ENCODE peak calls at places on chromosomes 6 and 20, in four cellular contexts. Q is HCT116, U is breast epithelium, R is GM23338. B is an unnamed sample.

GRCh38 chr6:80366721-80367120 is 260.2 kb downstream of the BCKDHB start:
- DNase-seq in Q (no peak), U (no peak), R (no peak), B (peak; percentile 69)

GRCh38 chr6:91376686-91377085 is 789.8 kb upstream of the MAP3K7 start:
- DNase-seq in Q (no peak), U (no peak), R (peak; percentile 8), B (no peak)

GRCh38 chr6:122289721-122290501 is 109.5 kb upstream of the HSF2 start:
- DNase-seq in Q (peak; percentile 13), U (no peak), R (peak; percentile 76), B (peak; percentile 1)

GRCh38 chr6:161254126-161254753 is 19.6 kb downstream of the AGPAT4 start:
- DNase-seq in Q (no peak), U (no peak), R (no peak), B (no peak)

GRCh38 chr6:148208298-148208697 is 134.3 kb upstream of the SASH1 start:
- DNase-seq in Q (no peak), U (no peak), R (no peak), B (no peak)

GRCh38 chr20:49288784-49289696 is 11.2 kb upstream of the ZNFX1 start:
- DNase-seq in Q (no peak), U (no peak), R (peak; percentile 36), B (no peak)

GRCh38 chr20:37915434-37915787 is 12.5 kb downstream of the VSTM2L start:
- DNase-seq in Q (no peak), U (no peak), R (peak; percentile 60), B (no peak)

GRCh38 chr20:54207743-54208491 is at the start of gene PFDN4:
- DNase-seq in Q (peak; percentile 77), U (peak; percentile 70), R (peak; percentile 88), B (peak; percentile 90)

GRCh38 chr6:166671434-166672061 is 44.5 kb upstream of the RPS6KA2 start:
- DNase-seq in Q (no peak), U (no peak), R (no peak), B (no peak)

GRCh38 chr20:16821211-16822089 is 73.3 kb downstream of the OTOR start:
- DNase-seq in Q (peak; percentile 31), U (no peak), R (peak; percentile 79), B (peak; percentile 39)

GRCh38 chr20:23923891-23924435 is 44.4 kb upstream of the CST5 start:
- DNase-seq in Q (no peak), U (no peak), R (no peak), B (no peak)

GRCh38 chr20:2305946-2306345 is 10.1 kb downstream of the TGM3 start:
- DNase-seq in Q (no peak), U (no peak), R (peak; percentile 24), B (no peak)

GRCh38 chr20:4304601-4305000 is 289.2 kb upstream of the RNF24 start:
- DNase-seq in Q (no peak), U (no peak), R (no peak), B (no peak)

GRCh38 chr6:30101939-30102700 is 10.8 kb downstream of the TRIM31 start:
- DNase-seq in Q (peak; percentile 74), U (peak; percentile 92), R (peak; percentile 96), B (peak; percentile 78)

DNA sequence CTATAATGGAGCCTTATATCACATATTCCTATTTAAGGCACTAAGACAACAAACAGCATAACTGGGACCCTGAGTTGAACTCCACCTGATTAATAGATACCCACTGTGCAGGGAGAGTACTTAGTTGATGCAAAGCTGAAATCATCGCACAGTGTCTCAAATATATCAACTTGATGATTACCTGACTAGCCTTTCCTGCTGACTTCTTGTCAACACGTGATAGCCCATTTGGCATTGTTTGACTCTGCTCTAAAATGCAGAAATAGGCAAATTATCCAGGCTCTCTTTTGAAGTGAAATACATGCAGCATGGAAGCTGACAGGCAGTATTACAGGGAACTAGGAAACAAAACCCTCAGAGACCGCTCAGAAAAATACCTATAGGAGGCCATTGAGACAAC is 154.6 kb upstream of the HDAC2 start:
- DNase-seq in Q (no peak), U (no peak), R (no peak), B (no peak)
- H3K27ac ChIP-seq in Q (no peak overlapping the region), U (no peak overlapping the region), R (no peak overlapping the region), B (no peak overlapping the region)

GRCh38 chr6:16239090-16239797 is 857 bp downstream of the GMPR start:
- DNase-seq in Q (no peak), U (no peak), R (peak; percentile 48), B (peak; percentile 91)
- TF ChIP-seq POLR2AphosphoS5 in Q (peak; percentile 69), U (no peak), R (no peak), B (no peak)

DNA sequence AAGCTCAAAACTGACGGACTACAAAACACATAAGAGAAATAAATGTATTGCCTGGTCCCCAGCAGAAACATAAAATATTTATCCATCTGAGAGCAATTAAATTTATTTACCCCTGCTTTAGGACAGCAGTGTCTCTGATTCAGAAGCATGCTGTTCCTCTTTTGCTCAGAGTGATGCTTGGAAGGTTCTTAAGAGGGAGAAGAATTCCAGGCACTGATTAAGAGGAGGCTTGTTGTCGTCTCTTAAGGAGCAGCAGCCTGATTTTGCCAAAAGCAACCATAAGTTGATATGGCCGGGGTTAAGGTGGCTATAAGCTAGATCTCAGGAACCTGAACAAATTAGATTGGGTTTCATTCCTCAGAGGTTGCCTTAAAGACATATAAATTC is 25.8 kb downstream of the CAP2 start:
- DNase-seq in Q (no peak), U (no peak), R (no peak), B (no peak)
- H3K4me1 ChIP-seq in Q (peaks cover 4% of the 10 kb centered on the region), U (no peaks in the 10 kb centered on the region), R (peaks cover 7% of the 10 kb centered on the region), B (peaks cover 4% of the 10 kb centered on the region)

DNA sequence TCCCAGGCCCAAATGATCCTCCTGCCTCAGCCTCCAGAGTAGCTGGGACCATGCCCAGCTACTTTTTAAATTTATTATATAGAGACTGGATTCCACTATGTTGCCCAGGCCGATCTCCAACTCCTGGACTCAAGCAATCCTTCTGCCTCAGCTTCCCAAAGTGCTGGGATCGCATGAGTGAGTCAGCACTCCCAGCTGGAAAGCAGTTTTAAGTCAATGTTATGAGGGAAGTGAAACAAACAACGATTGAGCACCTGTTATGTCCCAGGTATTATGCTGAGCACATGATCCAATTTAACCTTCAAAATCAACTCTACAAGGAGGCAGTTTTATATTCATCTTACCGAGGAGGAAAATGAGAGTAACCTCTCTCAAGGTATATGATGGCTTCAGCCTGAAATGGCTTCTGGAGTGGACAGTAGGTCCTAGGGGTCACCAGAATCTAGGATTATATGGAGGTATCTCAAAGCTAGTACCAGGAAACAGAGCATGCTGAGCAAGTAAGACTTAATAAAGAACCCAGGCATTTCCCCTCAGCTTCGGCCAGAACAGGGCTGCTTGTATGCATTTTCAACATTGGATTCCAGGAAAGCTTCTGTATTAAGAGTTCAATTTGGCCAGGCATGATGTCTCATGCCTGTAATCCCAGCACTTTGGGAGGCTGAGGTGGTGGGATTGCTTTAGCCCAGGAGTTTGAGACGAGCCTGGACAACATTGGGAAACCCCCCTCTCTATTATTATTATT is 55.0 kb downstream of the EDN1 start:
- DNase-seq in Q (no peak), U (no peak), R (no peak), B (no peak)
- H3K27ac ChIP-seq in Q (no peak overlapping the region), U (no peak overlapping the region), R (no peak overlapping the region), B (no peak overlapping the region)

DNA sequence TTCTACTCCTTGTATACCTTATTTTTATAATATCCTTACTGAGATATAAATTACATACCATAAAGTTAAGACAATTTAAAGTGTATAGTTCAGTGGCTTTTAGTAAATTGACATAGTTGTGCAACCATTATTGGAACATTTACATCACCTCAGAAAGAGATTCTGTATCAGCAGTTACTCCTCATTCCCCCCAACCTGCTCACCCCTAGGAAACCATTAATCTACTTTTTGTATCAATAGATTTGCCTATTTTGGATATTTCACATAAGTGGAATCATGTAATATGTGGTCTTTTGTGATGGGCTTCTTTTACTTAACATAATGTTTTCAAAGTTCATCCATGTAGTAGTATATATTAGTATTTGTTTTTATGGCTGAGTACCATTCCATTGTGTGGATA is 51.3 kb downstream of the CDC5L start:
- DNase-seq in Q (no peak), U (no peak), R (no peak), B (no peak)
- TF ChIP-seq POLR2AphosphoS5 in Q (no peak), U (no peak), R (no peak), B (no peak)

DNA sequence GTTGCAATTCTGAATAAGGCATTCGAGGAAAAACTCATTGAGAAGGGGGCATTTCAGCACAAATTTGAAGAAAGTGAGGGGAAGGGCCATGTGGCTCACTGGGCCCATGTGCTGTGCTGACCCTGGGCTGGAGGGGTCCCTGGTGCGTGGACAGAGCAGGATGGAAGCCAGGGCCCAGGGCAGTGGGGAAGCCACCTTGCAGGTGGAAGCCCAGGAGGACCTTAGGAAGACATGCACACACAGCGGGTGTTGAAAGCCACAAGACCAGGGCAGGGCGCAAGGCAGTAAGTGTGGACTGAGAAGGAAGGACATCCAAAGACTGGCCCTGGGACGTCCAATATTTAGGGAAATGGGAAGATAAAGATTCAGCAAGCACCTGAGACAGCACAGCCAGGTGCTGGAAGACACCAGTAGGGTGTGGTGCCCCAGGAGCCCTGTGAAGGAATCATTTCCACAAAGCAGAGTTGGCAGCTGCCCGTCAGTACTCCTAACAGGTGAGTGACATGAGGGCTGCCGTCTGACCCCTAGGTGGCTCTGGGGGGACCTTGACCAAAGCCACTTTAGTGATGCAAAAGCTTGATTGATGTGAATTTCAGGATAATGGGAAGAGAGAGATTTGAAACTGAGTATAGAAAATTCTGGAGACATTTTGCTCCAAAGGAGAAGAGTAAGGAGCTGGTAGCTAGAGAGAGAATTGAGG is 254.4 kb upstream of the EXOC2 start:
- DNase-seq in Q (no peak), U (no peak), R (no peak), B (no peak)
- H3K4me1 ChIP-seq in Q (no peaks in the 10 kb centered on the region), U (no peaks in the 10 kb centered on the region), R (no peaks in the 10 kb centered on the region), B (no peaks in the 10 kb centered on the region)

GRCh38 chr6:150298029-150298380 is 70.8 kb upstream of the IYD start:
- DNase-seq in Q (no peak), U (no peak), R (no peak), B (no peak)

GRCh38 chr6:150298676-150299075 is 70.1 kb upstream of the IYD start:
- DNase-seq in Q (no peak), U (no peak), R (no peak), B (no peak)

GRCh38 chr6:150297327-150298028 is 71.3 kb upstream of the IYD start:
- DNase-seq in Q (no peak), U (peak; percentile 69), R (no peak), B (no peak)

GRCh38 chr6:150294713-150295112 is 74.1 kb upstream of the IYD start:
- DNase-seq in Q (no peak), U (no peak), R (no peak), B (no peak)

GRCh38 chr6:150296890-150297289 is 71.9 kb upstream of the IYD start:
- DNase-seq in Q (no peak), U (no peak), R (no peak), B (no peak)
- H3K27ac ChIP-seq in Q (no peak overlapping the region), U (no peak overlapping the region), R (no peak overlapping the region), B (no peak overlapping the region)

GRCh38 chr6:36015666-36016065 is 8.8 kb downstream of the SLC26A8 start:
- DNase-seq in Q (no peak), U (no peak), R (no peak), B (no peak)
- TF ChIP-seq POLR2AphosphoS5 in Q (no peak), U (no peak), R (no peak), B (no peak)

DNA sequence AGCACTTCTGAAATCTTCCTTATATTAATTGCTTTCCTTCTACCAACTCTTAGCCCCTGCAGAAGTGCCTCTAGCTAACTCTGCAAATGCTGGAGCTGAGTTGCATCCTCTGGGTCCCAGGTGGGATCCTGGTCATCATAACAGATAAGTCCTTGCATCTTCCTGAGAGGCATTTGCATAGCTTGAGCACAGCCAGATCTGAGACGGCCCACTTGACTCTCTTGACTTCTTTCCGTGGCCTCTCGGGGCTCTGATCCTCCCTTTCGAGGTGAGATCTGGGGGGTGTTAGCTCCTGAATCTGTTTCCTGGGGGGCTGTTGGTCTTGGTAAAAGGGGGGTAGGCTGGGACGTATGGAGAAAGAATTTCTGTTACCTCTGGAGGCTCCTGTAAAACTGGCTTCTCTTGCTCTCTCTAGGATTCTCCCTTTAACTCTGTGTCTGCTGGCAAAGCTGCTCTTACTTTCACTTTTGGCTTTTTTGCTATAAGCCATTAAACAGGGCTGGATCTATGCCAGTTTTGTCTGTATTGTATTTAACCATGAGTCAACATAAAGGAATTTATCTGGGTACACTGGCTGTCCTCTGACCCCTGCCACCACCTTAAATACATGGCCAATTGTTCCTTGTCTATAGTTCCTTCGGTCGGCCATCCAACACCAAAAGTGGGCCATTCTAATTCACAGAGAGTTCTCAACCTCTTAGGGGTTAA is 223.1 kb upstream of the SYNCRIP start:
- DNase-seq in Q (peak; percentile 3), U (no peak), R (no peak), B (peak; percentile 85)
- H3K4me1 ChIP-seq in Q (no peaks in the 10 kb centered on the region), U (no peaks in the 10 kb centered on the region), R (no peaks in the 10 kb centered on the region), B (peaks cover 23% of the 10 kb centered on the region)